ENCODE peak calls at places on chromosomes 11 and 22, in five cellular contexts. Y is stimulated activated CD4-positive, alpha-beta T cell treated with anti-CD3 and anti-CD28 coated beads, TNF-alpha, amount 100 ng/mL, for 1 hour; J is NCI-H2081; E is AG04450; W is spleen. S is an unnamed sample.

GRCh38 chr11:132055296-132055695 is 684.9 kb downstream of the NTM start:
- DNase-seq in Y (no peak), J (no peak), E (no peak), W (no peak), S (no peak)

GRCh38 chr11:70016666-70017347 is 61.3 kb upstream of the ANO1 start:
- DNase-seq in Y (no peak), J (no peak), E (peak), W (peak), S (no peak)

GRCh38 chr11:120500414-120500936 is 11.1 kb upstream of the GRIK4 start:
- DNase-seq in Y (no peak), J (no peak), E (no peak), W (peak), S (no peak)

GRCh38 chr11:107591446-107592236 is 694 bp downstream of the ELMOD1 start:
- DNase-seq in Y (peak), J (peak), E (no peak), W (no peak), S (peak)

GRCh38 chr11:12949456-12949855 is 59.7 kb upstream of the RASSF10 start:
- DNase-seq in Y (no peak), J (no peak), E (no peak), W (no peak), S (no peak)

GRCh38 chr22:37674951-37675929 is at the start of gene LGALS1:
- DNase-seq in Y (peak), J (peak), E (peak), W (peak), S (peak)

GRCh38 chr22:40240671-40241070 is 62.9 kb downstream of the TNRC6B start:
- DNase-seq in Y (no peak), J (no peak), E (no peak), W (no peak), S (no peak)

GRCh38 chr11:35986958-35987357 is 43.1 kb downstream of the LDLRAD3 start:
- DNase-seq in Y (no peak), J (no peak), E (no peak), W (no peak), S (no peak)

GRCh38 chr22:27984001-27984695 is 65.1 kb upstream of the PITPNB start:
- DNase-seq in Y (no peak), J (no peak), E (no peak), W (no peak), S (no peak)

GRCh38 chr11:62392944-62393628 is 25.7 kb upstream of the SCGB1A1 start:
- DNase-seq in Y (no peak), J (peak), E (no peak), W (no peak), S (peak)

GRCh38 chr11:1152316-1153104 is 5.2 kb upstream of the MUC5AC start:
- DNase-seq in Y (no peak), J (no peak), E (peak), W (peak), S (no peak)

GRCh38 chr11:5605849-5606248 is 9.4 kb downstream of the TRIM6 start:
- DNase-seq in Y (no peak), J (no peak), E (peak), W (no peak), S (no peak)

GRCh38 chr11:131198646-131199285 is 171.6 kb upstream of the NTM start:
- DNase-seq in Y (no peak), J (no peak), E (no peak), W (no peak), S (no peak)

GRCh38 chr11:79708319-79708928 is 267.6 kb upstream of the TENM4 start:
- DNase-seq in Y (no peak), J (peak), E (peak), W (no peak), S (peak)

GRCh38 chr11:74730601-74731260 is 495 bp downstream of the CHRDL2 start:
- DNase-seq in Y (no peak), J (no peak), E (no peak), W (no peak), S (no peak)

GRCh38 chr22:20781272-20781990 is 7.5 kb downstream of the SERPIND1 start:
- DNase-seq in Y (no peak), J (peak), E (no peak), W (no peak), S (no peak)

GRCh38 chr22:44475706-44476105 is 22.3 kb downstream of the RTL6 start:
- DNase-seq in Y (no peak), J (no peak), E (no peak), W (no peak), S (no peak)

GRCh38 chr11:65663634-65664200 is 1.0 kb upstream of the RELA start:
- DNase-seq in Y (no peak), J (no peak), E (no peak), W (peak), S (no peak)

GRCh38 chr22:44668190-44668885 is 33.7 kb upstream of the PRR5 start:
- DNase-seq in Y (no peak), J (no peak), E (no peak), W (peak), S (no peak)

GRCh38 chr11:117597083-117597482 is 199.9 kb downstream of the DSCAML1 start:
- DNase-seq in Y (no peak), J (no peak), E (no peak), W (no peak), S (peak)

GRCh38 chr11:66113132-66113856 is 43.2 kb downstream of the PACS1 start:
- DNase-seq in Y (no peak), J (no peak), E (no peak), W (no peak), S (no peak)

GRCh38 chr11:95585752-95586077 is 203.9 kb downstream of the FAM76B start:
- DNase-seq in Y (no peak), J (no peak), E (no peak), W (no peak), S (no peak)

GRCh38 chr11:10301656-10302293 is 3.1 kb upstream of the ADM start:
- DNase-seq in Y (no peak), J (no peak), E (no peak), W (no peak), S (no peak)

GRCh38 chr11:76453248-76453647 is 8.4 kb downstream of the EMSY start:
- DNase-seq in Y (no peak), J (no peak), E (no peak), W (no peak), S (no peak)

GRCh38 chr11:11843233-11843632 is 1.5 kb downstream of the USP47 start:
- DNase-seq in Y (no peak), J (no peak), E (peak), W (no peak), S (no peak)

GRCh38 chr11:78927511-78927910 is 352.8 kb upstream of the NARS2 start:
- DNase-seq in Y (no peak), J (no peak), E (no peak), W (no peak), S (no peak)

GRCh38 chr11:69922596-69923111 is 103.4 kb upstream of the FGF3 start:
- DNase-seq in Y (no peak), J (no peak), E (no peak), W (peak), S (no peak)

GRCh38 chr11:112318193-112318592 is 57.5 kb upstream of the PLET1 start:
- DNase-seq in Y (no peak), J (no peak), E (peak), W (no peak), S (no peak)

GRCh38 chr22:22519591-22519990 is 479 bp downstream of the ZNF280A start:
- DNase-seq in Y (no peak), J (no peak), E (no peak), W (no peak), S (no peak)

GRCh38 chr22:44804327-44804726 is 52.0 kb downstream of the ARHGAP8 start:
- DNase-seq in Y (no peak), J (no peak), E (no peak), W (no peak), S (no peak)

GRCh38 chr11:88293931-88294330 is 43.6 kb downstream of the CTSC start:
- DNase-seq in Y (no peak), J (no peak), E (no peak), W (no peak), S (no peak)

GRCh38 chr22:31754813-31755212 is 994 bp downstream of the DEPDC5 start:
- DNase-seq in Y (no peak), J (no peak), E (no peak), W (no peak), S (no peak)

GRCh38 chr11:87092159-87092558 is 54.4 kb downstream of the TMEM135 start:
- DNase-seq in Y (no peak), J (no peak), E (no peak), W (no peak), S (no peak)

GRCh38 chr11:207213-208176 is at the start of the genes BET1L and RIC8A:
- DNase-seq in Y (peak), J (peak), E (peak), W (peak), S (peak)

GRCh38 chr11:22903782-22904181 is 43.5 kb upstream of the CCDC179 start:
- DNase-seq in Y (no peak), J (no peak), E (no peak), W (no peak), S (no peak)

GRCh38 chr22:29744902-29745301 is 21.9 kb downstream of the ZMAT5 start:
- DNase-seq in Y (no peak), J (peak), E (peak), W (no peak), S (no peak)

GRCh38 chr11:11268706-11269105 is 84.3 kb downstream of the CSNK2A3 start:
- DNase-seq in Y (no peak), J (no peak), E (no peak), W (no peak), S (no peak)

GRCh38 chr11:68840661-68841653 is 759 bp downstream of the CPT1A start:
- DNase-seq in Y (no peak), J (no peak), E (no peak), W (peak), S (no peak)

GRCh38 chr22:36546092-36546804 is 17.3 kb upstream of the EIF3D start:
- DNase-seq in Y (no peak), J (peak), E (no peak), W (no peak), S (no peak)

GRCh38 chr11:130087294-130087926 is 17.7 kb downstream of the APLP2 start:
- DNase-seq in Y (no peak), J (no peak), E (no peak), W (no peak), S (peak)